ENCODE peak calls at places on chromosomes 5 and 9, in seven cellular contexts. One of them, this sample, is unnamed.

GRCh38 chr5:87340716-87341115 is 72.0 kb downstream of the CCNH start:
- DNase-seq in right cardiac atrium: no peak
- DNase-seq in NB4: peak; percentile 72
- DNase-seq in colonic mucosa: no peak
- DNase-seq in CD4-positive, alpha-beta memory T cell: peak; percentile 62
- DNase-seq in ovary: no peak
- DNase-seq in neural progenitor cell: no peak
- DNase-seq in this sample: no peak

GRCh38 chr5:142803428-142804111 is 33.4 kb downstream of the ARHGAP26 start:
- DNase-seq in right cardiac atrium: peak; percentile 74
- DNase-seq in NB4: peak; percentile 87
- DNase-seq in colonic mucosa: no peak
- DNase-seq in CD4-positive, alpha-beta memory T cell: no peak
- DNase-seq in ovary: no peak
- DNase-seq in neural progenitor cell: no peak
- DNase-seq in this sample: no peak

GRCh38 chr9:123049589-123050222 is 16.2 kb downstream of the GPR21 start:
- DNase-seq in right cardiac atrium: no peak
- DNase-seq in NB4: no peak
- DNase-seq in colonic mucosa: peak; percentile 79
- DNase-seq in CD4-positive, alpha-beta memory T cell: no peak
- DNase-seq in ovary: no peak
- DNase-seq in neural progenitor cell: no peak
- DNase-seq in this sample: no peak

GRCh38 chr9:749712-750111 is 91.8 kb upstream of the DMRT1 start:
- DNase-seq in right cardiac atrium: no peak
- DNase-seq in NB4: peak; percentile 99
- DNase-seq in colonic mucosa: no peak
- DNase-seq in CD4-positive, alpha-beta memory T cell: peak; percentile 8
- DNase-seq in ovary: no peak
- DNase-seq in neural progenitor cell: peak; percentile 16
- DNase-seq in this sample: no peak

GRCh38 chr5:172731286-172732073 is 39.5 kb downstream of the DUSP1 start:
- DNase-seq in right cardiac atrium: no peak
- DNase-seq in NB4: no peak
- DNase-seq in colonic mucosa: no peak
- DNase-seq in CD4-positive, alpha-beta memory T cell: no peak
- DNase-seq in ovary: no peak
- DNase-seq in neural progenitor cell: no peak
- DNase-seq in this sample: no peak

GRCh38 chr9:89077519-89077918 is 86.3 kb downstream of the S1PR3 start:
- DNase-seq in right cardiac atrium: no peak
- DNase-seq in NB4: peak; percentile 71
- DNase-seq in colonic mucosa: no peak
- DNase-seq in CD4-positive, alpha-beta memory T cell: no peak
- DNase-seq in ovary: no peak
- DNase-seq in neural progenitor cell: no peak
- DNase-seq in this sample: no peak

GRCh38 chr9:72539824-72540347 is 18.5 kb downstream of the TMC1 start:
- DNase-seq in right cardiac atrium: no peak
- DNase-seq in NB4: no peak
- DNase-seq in colonic mucosa: no peak
- DNase-seq in CD4-positive, alpha-beta memory T cell: no peak
- DNase-seq in ovary: no peak
- DNase-seq in neural progenitor cell: peak; percentile 6
- DNase-seq in this sample: no peak

GRCh38 chr5:73596705-73597328 is 29.2 kb upstream of the ARHGEF28 start:
- DNase-seq in right cardiac atrium: no peak
- DNase-seq in NB4: peak; percentile 57
- DNase-seq in colonic mucosa: peak; percentile 53
- DNase-seq in CD4-positive, alpha-beta memory T cell: no peak
- DNase-seq in ovary: no peak
- DNase-seq in neural progenitor cell: peak; percentile 81
- DNase-seq in this sample: peak; percentile 65

GRCh38 chr5:159208508-159209437 is 580 bp downstream of the RNF145 start:
- DNase-seq in right cardiac atrium: peak; percentile 78
- DNase-seq in NB4: peak; percentile 49
- DNase-seq in colonic mucosa: peak; percentile 53
- DNase-seq in CD4-positive, alpha-beta memory T cell: peak; percentile 12
- DNase-seq in ovary: peak; percentile 63
- DNase-seq in neural progenitor cell: peak; percentile 75
- DNase-seq in this sample: peak; percentile 63

GRCh38 chr5:6733411-6734242 is 20.4 kb downstream of the TENT4A start:
- DNase-seq in right cardiac atrium: no peak
- DNase-seq in NB4: no peak
- DNase-seq in colonic mucosa: no peak
- DNase-seq in CD4-positive, alpha-beta memory T cell: no peak
- DNase-seq in ovary: peak; percentile 13
- DNase-seq in neural progenitor cell: no peak
- DNase-seq in this sample: no peak

GRCh38 chr5:170760126-170760525 is 23.4 kb upstream of the GABRP start:
- DNase-seq in right cardiac atrium: no peak
- DNase-seq in NB4: no peak
- DNase-seq in colonic mucosa: no peak
- DNase-seq in CD4-positive, alpha-beta memory T cell: no peak
- DNase-seq in ovary: no peak
- DNase-seq in neural progenitor cell: no peak
- DNase-seq in this sample: peak; percentile 25

GRCh38 chr5:171755354-171755821 is 30.2 kb upstream of the SMIM23 start:
- DNase-seq in right cardiac atrium: no peak
- DNase-seq in NB4: no peak
- DNase-seq in colonic mucosa: no peak
- DNase-seq in CD4-positive, alpha-beta memory T cell: no peak
- DNase-seq in ovary: no peak
- DNase-seq in neural progenitor cell: no peak
- DNase-seq in this sample: no peak

GRCh38 chr5:176412517-176413254 is 3.7 kb downstream of the CLTB start:
- DNase-seq in right cardiac atrium: no peak
- DNase-seq in NB4: no peak
- DNase-seq in colonic mucosa: no peak
- DNase-seq in CD4-positive, alpha-beta memory T cell: no peak
- DNase-seq in ovary: no peak
- DNase-seq in neural progenitor cell: no peak
- DNase-seq in this sample: no peak

GRCh38 chr5:54644226-54644625 is 126.7 kb downstream of the SNX18 start:
- DNase-seq in right cardiac atrium: no peak
- DNase-seq in NB4: no peak
- DNase-seq in colonic mucosa: no peak
- DNase-seq in CD4-positive, alpha-beta memory T cell: no peak
- DNase-seq in ovary: no peak
- DNase-seq in neural progenitor cell: no peak
- DNase-seq in this sample: no peak

GRCh38 chr9:123065191-123065590 is 31.7 kb downstream of the GPR21 start:
- DNase-seq in right cardiac atrium: no peak
- DNase-seq in NB4: no peak
- DNase-seq in colonic mucosa: no peak
- DNase-seq in CD4-positive, alpha-beta memory T cell: no peak
- DNase-seq in ovary: no peak
- DNase-seq in neural progenitor cell: no peak
- DNase-seq in this sample: no peak

GRCh38 chr5:96338624-96339023 is 94.4 kb downstream of the PCSK1 start:
- DNase-seq in right cardiac atrium: peak; percentile 69
- DNase-seq in NB4: no peak
- DNase-seq in colonic mucosa: peak; percentile 56
- DNase-seq in CD4-positive, alpha-beta memory T cell: no peak
- DNase-seq in ovary: no peak
- DNase-seq in neural progenitor cell: no peak
- DNase-seq in this sample: no peak

GRCh38 chr9:5838884-5839571 is 6.1 kb upstream of the ERMP1 start:
- DNase-seq in right cardiac atrium: no peak
- DNase-seq in NB4: peak; percentile 79
- DNase-seq in colonic mucosa: peak; percentile 82
- DNase-seq in CD4-positive, alpha-beta memory T cell: no peak
- DNase-seq in ovary: no peak
- DNase-seq in neural progenitor cell: no peak
- DNase-seq in this sample: no peak

GRCh38 chr5:160743027-160743426 is 109.0 kb downstream of the ATP10B start:
- DNase-seq in right cardiac atrium: no peak
- DNase-seq in NB4: no peak
- DNase-seq in colonic mucosa: no peak
- DNase-seq in CD4-positive, alpha-beta memory T cell: no peak
- DNase-seq in ovary: no peak
- DNase-seq in neural progenitor cell: no peak
- DNase-seq in this sample: no peak

GRCh38 chr9:35904338-35904737 is 1.7 kb upstream of the HRCT1 start:
- DNase-seq in right cardiac atrium: peak; percentile 51
- DNase-seq in NB4: no peak
- DNase-seq in colonic mucosa: no peak
- DNase-seq in CD4-positive, alpha-beta memory T cell: no peak
- DNase-seq in ovary: no peak
- DNase-seq in neural progenitor cell: no peak
- DNase-seq in this sample: no peak

GRCh38 chr9:114287001-114287762 is 35.7 kb upstream of the ORM1 start:
- DNase-seq in right cardiac atrium: peak; percentile 40
- DNase-seq in NB4: no peak
- DNase-seq in colonic mucosa: no peak
- DNase-seq in CD4-positive, alpha-beta memory T cell: no peak
- DNase-seq in ovary: peak; percentile 37
- DNase-seq in neural progenitor cell: no peak
- DNase-seq in this sample: peak; percentile 8

GRCh38 chr5:160333726-160334125 is 21.4 kb upstream of the CCNJL start:
- DNase-seq in right cardiac atrium: no peak
- DNase-seq in NB4: peak; percentile 75
- DNase-seq in colonic mucosa: no peak
- DNase-seq in CD4-positive, alpha-beta memory T cell: no peak
- DNase-seq in ovary: no peak
- DNase-seq in neural progenitor cell: no peak
- DNase-seq in this sample: no peak

GRCh38 chr5:97547999-97548797 is 365.2 kb upstream of the RIOK2 start:
- DNase-seq in right cardiac atrium: no peak
- DNase-seq in NB4: no peak
- DNase-seq in colonic mucosa: no peak
- DNase-seq in CD4-positive, alpha-beta memory T cell: no peak
- DNase-seq in ovary: no peak
- DNase-seq in neural progenitor cell: no peak
- DNase-seq in this sample: no peak

GRCh38 chr9:20351715-20352114 is 270.6 kb downstream of the MLLT3 start:
- DNase-seq in right cardiac atrium: no peak
- DNase-seq in NB4: no peak
- DNase-seq in colonic mucosa: no peak
- DNase-seq in CD4-positive, alpha-beta memory T cell: no peak
- DNase-seq in ovary: no peak
- DNase-seq in neural progenitor cell: no peak
- DNase-seq in this sample: no peak

GRCh38 chr9:33466565-33467495 is 6.9 kb downstream of the NOL6 start:
- DNase-seq in right cardiac atrium: peak; percentile 85
- DNase-seq in NB4: peak; percentile 73
- DNase-seq in colonic mucosa: peak; percentile 72
- DNase-seq in CD4-positive, alpha-beta memory T cell: peak; percentile 57
- DNase-seq in ovary: peak; percentile 74
- DNase-seq in neural progenitor cell: peak; percentile 75
- DNase-seq in this sample: peak; percentile 77

GRCh38 chr9:32533338-32533737 is 7.3 kb upstream of the RIGI start:
- DNase-seq in right cardiac atrium: no peak
- DNase-seq in NB4: no peak
- DNase-seq in colonic mucosa: no peak
- DNase-seq in CD4-positive, alpha-beta memory T cell: no peak
- DNase-seq in ovary: no peak
- DNase-seq in neural progenitor cell: no peak
- DNase-seq in this sample: no peak

GRCh38 chr9:95129651-95130291 is 187.7 kb downstream of the FANCC start:
- DNase-seq in right cardiac atrium: no peak
- DNase-seq in NB4: no peak
- DNase-seq in colonic mucosa: no peak
- DNase-seq in CD4-positive, alpha-beta memory T cell: no peak
- DNase-seq in ovary: no peak
- DNase-seq in neural progenitor cell: no peak
- DNase-seq in this sample: no peak

GRCh38 chr9:75233011-75233410 is 144.7 kb downstream of the OSTF1 start:
- DNase-seq in right cardiac atrium: no peak
- DNase-seq in NB4: no peak
- DNase-seq in colonic mucosa: no peak
- DNase-seq in CD4-positive, alpha-beta memory T cell: no peak
- DNase-seq in ovary: no peak
- DNase-seq in neural progenitor cell: no peak
- DNase-seq in this sample: no peak

GRCh38 chr9:76835571-76836283 is 70.2 kb downstream of the PRUNE2 start:
- DNase-seq in right cardiac atrium: no peak
- DNase-seq in NB4: no peak
- DNase-seq in colonic mucosa: no peak
- DNase-seq in CD4-positive, alpha-beta memory T cell: no peak
- DNase-seq in ovary: no peak
- DNase-seq in neural progenitor cell: no peak
- DNase-seq in this sample: peak; percentile 28
- H3K4me3 ChIP-seq in right cardiac atrium: no peak overlapping the region
- H3K4me3 ChIP-seq in NB4: no peak overlapping the region
- H3K4me3 ChIP-seq in colonic mucosa: no peak overlapping the region
- H3K4me3 ChIP-seq in CD4-positive, alpha-beta memory T cell: no peak overlapping the region
- H3K4me3 ChIP-seq in ovary: peak overlapping the region; percentile 3
- H3K4me3 ChIP-seq in neural progenitor cell: no peak overlapping the region
- H3K4me3 ChIP-seq in this sample: peak overlapping the region; percentile 21

DNA sequence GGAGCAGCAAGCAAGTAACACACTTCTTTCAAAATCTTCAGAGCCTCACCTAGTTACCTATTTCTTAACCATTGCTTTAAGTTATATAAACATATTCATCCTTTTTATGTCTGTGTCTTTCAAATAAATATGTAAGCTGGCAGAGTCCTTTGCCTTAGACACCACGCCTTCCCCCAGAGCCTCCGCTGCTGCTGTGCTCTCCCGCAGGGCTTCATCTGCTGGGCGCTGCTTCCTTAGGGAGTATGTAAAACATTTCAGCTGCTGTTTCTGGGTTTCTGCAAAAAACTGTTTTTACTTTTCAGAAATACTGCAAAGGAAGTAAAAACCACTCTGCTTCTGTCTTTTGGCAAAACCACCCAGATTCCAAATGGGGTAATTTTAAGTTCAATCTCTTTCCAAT is 133.0 kb downstream of the CDC42SE2 start:
- DNase-seq in right cardiac atrium: no peak
- DNase-seq in NB4: no peak
- DNase-seq in colonic mucosa: no peak
- DNase-seq in CD4-positive, alpha-beta memory T cell: no peak
- DNase-seq in ovary: no peak
- DNase-seq in neural progenitor cell: no peak
- DNase-seq in this sample: no peak
- H3K4me3 ChIP-seq in right cardiac atrium: no peak overlapping the region
- H3K4me3 ChIP-seq in NB4: no peak overlapping the region
- H3K4me3 ChIP-seq in colonic mucosa: no peak overlapping the region
- H3K4me3 ChIP-seq in CD4-positive, alpha-beta memory T cell: no peak overlapping the region
- H3K4me3 ChIP-seq in ovary: no peak overlapping the region
- H3K4me3 ChIP-seq in neural progenitor cell: no peak overlapping the region
- H3K4me3 ChIP-seq in this sample: no peak overlapping the region

DNA sequence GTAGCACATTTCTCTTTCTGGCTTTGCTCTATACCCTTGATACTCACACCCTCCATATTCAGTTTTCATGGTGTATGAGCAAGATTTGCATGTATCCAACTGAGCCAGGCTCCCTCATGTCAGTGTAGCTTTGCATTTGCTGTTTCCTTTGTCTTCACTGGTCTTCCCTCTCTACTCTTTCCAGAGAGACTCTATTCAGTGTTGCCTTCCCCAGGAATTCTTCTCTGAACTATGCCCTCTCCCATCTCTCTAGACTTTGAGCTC is 20.4 kb upstream of the PAX5 start:
- DNase-seq in right cardiac atrium: no peak
- DNase-seq in NB4: no peak
- DNase-seq in colonic mucosa: no peak
- DNase-seq in CD4-positive, alpha-beta memory T cell: no peak
- DNase-seq in ovary: no peak
- DNase-seq in neural progenitor cell: no peak
- DNase-seq in this sample: no peak
- H3K4me3 ChIP-seq in right cardiac atrium: no peak overlapping the region
- H3K4me3 ChIP-seq in NB4: no peak overlapping the region
- H3K4me3 ChIP-seq in colonic mucosa: no peak overlapping the region
- H3K4me3 ChIP-seq in CD4-positive, alpha-beta memory T cell: no peak overlapping the region
- H3K4me3 ChIP-seq in ovary: no peak overlapping the region
- H3K4me3 ChIP-seq in neural progenitor cell: no peak overlapping the region
- H3K4me3 ChIP-seq in this sample: no peak overlapping the region

GRCh38 chr5:139848508-139849100 is 53.0 kb downstream of the PSD2 start:
- DNase-seq in right cardiac atrium: peak; percentile 80
- DNase-seq in NB4: no peak
- DNase-seq in colonic mucosa: no peak
- DNase-seq in CD4-positive, alpha-beta memory T cell: no peak
- DNase-seq in ovary: peak; percentile 70
- DNase-seq in neural progenitor cell: no peak
- DNase-seq in this sample: no peak
- H3K4me3 ChIP-seq in right cardiac atrium: peak overlapping the region; percentile 64
- H3K4me3 ChIP-seq in NB4: no peak overlapping the region
- H3K4me3 ChIP-seq in colonic mucosa: peak overlapping the region; percentile 42
- H3K4me3 ChIP-seq in CD4-positive, alpha-beta memory T cell: peak overlapping the region; percentile 41
- H3K4me3 ChIP-seq in ovary: peak overlapping the region; percentile 56
- H3K4me3 ChIP-seq in neural progenitor cell: peak overlapping the region; percentile 54
- H3K4me3 ChIP-seq in this sample: no peak overlapping the region